ENCODE peak calls at places on chromosomes 3 and 15, in seven cellular contexts. H, X, I, T, G, Q and N are unnamed samples.
A peak's percentile ranks its signal among the peaks of the same experiment; 100 is the strongest.

GRCh38 chr3:32557640-32558352 is 12.9 kb downstream of the DYNC1LI1 start:
- DNase-seq in T (no peak), H (peak; percentile 47), G (no peak), I (no peak), Q (no peak), X (no peak), N (no peak)

GRCh38 chr15:74420193-74420905 is 13.4 kb downstream of the SEMA7A start:
- DNase-seq in I (peak; percentile 81), H (no peak), G (no peak), Q (no peak), X (no peak), T (no peak), N (no peak)

GRCh38 chr3:185328324-185329004 is 34.5 kb upstream of the MAP3K13 start:
- DNase-seq in X (peak; percentile 4), H (no peak), I (no peak), G (no peak), Q (no peak), T (no peak), N (no peak)

GRCh38 chr3:182399978-182400737 is 393.1 kb upstream of the ATP11B start:
- DNase-seq in H (no peak), X (no peak), Q (no peak), T (no peak), G (no peak), I (no peak), N (no peak)

GRCh38 chr3:155185623-155186022 is 105.5 kb downstream of the MME start:
- DNase-seq in G (no peak), I (peak; percentile 39), H (no peak), T (peak; percentile 6), X (no peak), Q (peak; percentile 13), N (peak; percentile 48)

GRCh38 chr3:64341355-64341754 is 116.1 kb upstream of the PRICKLE2 start:
- DNase-seq in T (no peak), I (no peak), H (no peak), G (no peak), X (no peak), Q (no peak), N (no peak)

GRCh38 chr3:31181661-31182060 is 287.2 kb upstream of the GADL1 start:
- DNase-seq in H (no peak), T (no peak), G (no peak), X (no peak), I (no peak), Q (no peak), N (no peak)

GRCh38 chr15:83845230-83845629 is 191.3 kb downstream of the ADAMTSL3 start:
- DNase-seq in Q (peak; percentile 59), T (no peak), X (no peak), G (no peak), I (no peak), H (no peak), N (no peak)

GRCh38 chr3:64798316-64798715 is 110.5 kb upstream of the ADAMTS9 start:
- DNase-seq in X (no peak), I (no peak), H (peak; percentile 53), G (no peak), Q (no peak), T (no peak), N (no peak)

GRCh38 chr3:100761211-100761921 is 52.1 kb downstream of the TFG start:
- DNase-seq in Q (no peak), H (no peak), G (no peak), T (no peak), X (no peak), I (no peak), N (no peak)

GRCh38 chr3:45343947-45344346 is 44.4 kb upstream of the LARS2 start:
- DNase-seq in T (no peak), Q (no peak), G (no peak), X (no peak), I (no peak), H (no peak), N (no peak)

GRCh38 chr3:115475178-115476041 is 147.9 kb upstream of the GAP43 start:
- DNase-seq in I (no peak), Q (no peak), T (no peak), X (no peak), G (no peak), H (no peak), N (no peak)

GRCh38 chr3:1987983-1988382 is 110.7 kb upstream of the CNTN4 start:
- DNase-seq in T (no peak), I (no peak), X (no peak), H (peak; percentile 28), G (no peak), Q (no peak), N (no peak)

GRCh38 chr15:66765478-66766281 is 63.6 kb downstream of the SMAD6 start:
- DNase-seq in H (no peak), G (peak; percentile 69), T (no peak), Q (no peak), X (no peak), I (no peak), N (no peak)

GRCh38 chr3:53890726-53891499 is 746 bp downstream of the SELENOK start:
- DNase-seq in Q (no peak), T (no peak), H (no peak), I (peak; percentile 3), G (no peak), X (no peak), N (no peak)

GRCh38 chr3:73036694-73037368 is 24.6 kb upstream of the EBLN2 start:
- DNase-seq in X (no peak), G (no peak), T (no peak), I (peak; percentile 31), H (no peak), Q (no peak), N (peak; percentile 14)

GRCh38 chr3:125062904-125063618 is 7.3 kb upstream of the HEG1 start:
- DNase-seq in G (no peak), Q (peak; percentile 86), T (peak; percentile 77), H (no peak), X (no peak), I (peak; percentile 99), N (peak; percentile 92)

GRCh38 chr15:39747326-39747725 is 35.3 kb downstream of the FSIP1 start:
- DNase-seq in I (no peak), G (no peak), H (no peak), Q (peak; percentile 62), T (peak; percentile 30), X (no peak), N (no peak)

GRCh38 chr3:186870421-186871201 is 28.1 kb downstream of the ADIPOQ start:
- DNase-seq in G (no peak), I (no peak), X (no peak), T (no peak), Q (no peak), H (no peak), N (no peak)

GRCh38 chr3:70736009-70736408 is 423.6 kb upstream of the MDFIC2 start:
- DNase-seq in X (no peak), H (no peak), T (no peak), I (no peak), G (no peak), Q (no peak), N (no peak)

GRCh38 chr3:172068977-172069376 is 29.6 kb downstream of the FNDC3B start:
- DNase-seq in H (no peak), T (no peak), Q (no peak), I (no peak), X (no peak), G (no peak), N (no peak)

GRCh38 chr3:142434503-142434902 is 13.3 kb downstream of the XRN1 start:
- DNase-seq in T (no peak), H (no peak), Q (no peak), I (no peak), G (no peak), X (no peak), N (no peak)

GRCh38 chr3:157335677-157336076 is 101.0 kb upstream of the PTX3 start:
- DNase-seq in X (peak; percentile 31), Q (peak; percentile 54), H (no peak), I (no peak), G (no peak), T (peak; percentile 33), N (no peak)

GRCh38 chr3:189458536-189458935 is 172.7 kb upstream of the TP63 start:
- DNase-seq in Q (peak; percentile 3), T (no peak), G (no peak), I (no peak), X (no peak), H (no peak), N (no peak)